ENCODE peak calls at places on chromosomes 4 and X, in eight cellular contexts. E is suprapubic skin; L is hypothalamus; A is stimulated activated CD4-positive, alpha-beta T cell treated with anti-CD3 and anti-CD28 coated beads, Interleukin-4, amount 100 ng/mL, for 24 hours; B is aorta; X is EL; G is GM04504; I is cardiac septum. H is an unnamed sample.

GRCh38 chr4:185395255-185395955 is at the start of gene LRP2BP:
- DNase-seq in E (no peak), L (no peak), A (no peak), B (no peak), X (peak), G (no peak), I (no peak), H (no peak)

GRCh38 chr4:100177855-100178254 is 12.4 kb downstream of the DDIT4L start:
- DNase-seq in E (no peak), L (no peak), A (no peak), B (no peak), X (no peak), G (no peak), I (no peak), H (no peak)

GRCh38 chr4:125650557-125650956 is 335.8 kb downstream of the FAT4 start:
- DNase-seq in E (no peak), L (no peak), A (no peak), B (no peak), X (no peak), G (no peak), I (no peak), H (no peak)

GRCh38 chrX:125205918-125206665 is 113.6 kb upstream of the TEX13C start:
- DNase-seq in E (no peak), L (no peak), A (no peak), B (no peak), X (no peak), G (no peak), I (no peak), H (no peak)

GRCh38 chr4:102439835-102440234 is 61.3 kb upstream of the NFKB1 start:
- DNase-seq in E (no peak), L (no peak), A (no peak), B (no peak), X (peak), G (peak), I (no peak), H (peak)

GRCh38 chrX:54492340-54492739 is 3.7 kb downstream of the FGD1 start:
- DNase-seq in E (no peak), L (no peak), A (no peak), B (peak), X (peak), G (no peak), I (no peak), H (no peak)

GRCh38 chr4:98512918-98513317 is 145.5 kb downstream of the TSPAN5 start:
- DNase-seq in E (no peak), L (no peak), A (no peak), B (no peak), X (no peak), G (no peak), I (no peak), H (no peak)

GRCh38 chr4:169070895-169071218 is 60.8 kb upstream of the CBR4 start:
- DNase-seq in E (no peak), L (no peak), A (no peak), B (no peak), X (peak), G (no peak), I (no peak), H (no peak)

GRCh38 chrX:295136-295535 is 14.0 kb downstream of the PLCXD1 start:
- DNase-seq in E (peak), L (no peak), A (no peak), B (peak), X (no peak), G (no peak), I (no peak), H (no peak)

GRCh38 chrX:9396930-9397329 is 67.9 kb upstream of the TBL1X start:
- DNase-seq in E (no peak), L (no peak), A (no peak), B (no peak), X (no peak), G (no peak), I (no peak), H (no peak)

GRCh38 chr4:155548173-155548572 is 118.5 kb upstream of the GUCY1A1 start:
- DNase-seq in E (no peak), L (no peak), A (no peak), B (no peak), X (no peak), G (no peak), I (no peak), H (peak)

GRCh38 chr4:97215426-97215825 is 927.9 kb downstream of the STPG2 start:
- DNase-seq in E (no peak), L (no peak), A (no peak), B (no peak), X (no peak), G (no peak), I (no peak), H (no peak)

GRCh38 chrX:39752820-39753219 is 344.9 kb downstream of the BCOR start:
- DNase-seq in E (no peak), L (no peak), A (no peak), B (no peak), X (peak), G (no peak), I (no peak), H (no peak)

GRCh38 chr4:57077550-57078311 is 32.5 kb downstream of the IGFBP7 start:
- DNase-seq in E (no peak), L (no peak), A (no peak), B (no peak), X (peak), G (no peak), I (no peak), H (no peak)

GRCh38 chr4:137819964-137820383 is 287.7 kb upstream of the PCDH18 start:
- DNase-seq in E (no peak), L (no peak), A (no peak), B (no peak), X (peak), G (peak), I (no peak), H (peak)

GRCh38 chr4:118816538-118817177 is 19.3 kb downstream of the SEC24D start:
- DNase-seq in E (no peak), L (no peak), A (no peak), B (no peak), X (peak), G (no peak), I (no peak), H (no peak)

GRCh38 chr4:176656108-176656507 is 136.6 kb downstream of the VEGFC start:
- DNase-seq in E (no peak), L (no peak), A (no peak), B (no peak), X (no peak), G (peak), I (no peak), H (peak)

GRCh38 chr4:8477095-8477635 is 36.6 kb downstream of the TRMT44 start:
- DNase-seq in E (no peak), L (no peak), A (no peak), B (no peak), X (no peak), G (no peak), I (no peak), H (no peak)

GRCh38 chr4:181799670-181800069 is 443.5 kb upstream of the TENM3 start:
- DNase-seq in E (no peak), L (no peak), A (no peak), B (no peak), X (no peak), G (no peak), I (no peak), H (no peak)

GRCh38 chrX:15055146-15055930 is 182.1 kb downstream of the MOSPD2 start:
- DNase-seq in E (no peak), L (no peak), A (no peak), B (no peak), X (peak), G (no peak), I (no peak), H (peak)

GRCh38 chr4:163484906-163485305 is 9.6 kb upstream of the TMA16 start:
- DNase-seq in E (no peak), L (no peak), A (peak), B (no peak), X (peak), G (peak), I (no peak), H (no peak)

GRCh38 chr4:48071171-48071570 is 54.6 kb downstream of the NIPAL1 start:
- DNase-seq in E (no peak), L (no peak), A (no peak), B (no peak), X (no peak), G (no peak), I (no peak), H (no peak)

GRCh38 chrX:9340619-9341304 is 124.1 kb upstream of the TBL1X start:
- DNase-seq in E (no peak), L (no peak), A (peak), B (peak), X (peak), G (peak), I (no peak), H (no peak)

GRCh38 chr4:136634121-136634520 is 898.2 kb downstream of the PCDH18 start:
- DNase-seq in E (no peak), L (no peak), A (no peak), B (no peak), X (no peak), G (no peak), I (no peak), H (no peak)

GRCh38 chr4:153188966-153189801 is 15.1 kb upstream of the TRIM2 start:
- DNase-seq in E (no peak), L (no peak), A (no peak), B (no peak), X (no peak), G (no peak), I (no peak), H (no peak)

GRCh38 chrX:16822723-16823122 is 36.5 kb downstream of the TXLNG start:
- DNase-seq in E (no peak), L (no peak), A (no peak), B (no peak), X (peak), G (peak), I (no peak), H (peak)

GRCh38 chr4:114921191-114921590 is 192.2 kb downstream of the NDST4 start:
- DNase-seq in E (no peak), L (no peak), A (no peak), B (no peak), X (no peak), G (no peak), I (no peak), H (no peak)

H was measured in GM04503.